ENCODE peak calls at places on chromosome 4, in four cellular contexts. One of them, this sample, is unnamed.

GRCh38 chr4:5045099-5045498 is 6.2 kb upstream of the STK32B start:
- ATAC-seq in activated T-helper 17 cell treated with anti-CD3 and anti-CD28 coated beads, Interleukin-2, amount 50 U/mL, for 72 hours: no peak
- ATAC-seq in stimulated activated effector memory CD8-positive, alpha-beta T cell treated with anti-CD3 and anti-CD28 coated beads, Interleukin-12 subunit alpha, Interleukin-12 subunit beta, amount 100 ng/mL, for 72 hours: no peak
- ATAC-seq in naive thymus-derived CD8-positive, alpha-beta T cell: no peak
- ATAC-seq in this sample: no peak

GRCh38 chr4:78990938-78991810 is 51.9 kb upstream of the PAQR3 start:
- ATAC-seq in activated T-helper 17 cell treated with anti-CD3 and anti-CD28 coated beads, Interleukin-2, amount 50 U/mL, for 72 hours: no peak
- ATAC-seq in stimulated activated effector memory CD8-positive, alpha-beta T cell treated with anti-CD3 and anti-CD28 coated beads, Interleukin-12 subunit alpha, Interleukin-12 subunit beta, amount 100 ng/mL, for 72 hours: peak; percentile 16
- ATAC-seq in naive thymus-derived CD8-positive, alpha-beta T cell: no peak
- ATAC-seq in this sample: no peak

GRCh38 chr4:168618577-168619265 is 121.9 kb downstream of the PALLD start:
- ATAC-seq in activated T-helper 17 cell treated with anti-CD3 and anti-CD28 coated beads, Interleukin-2, amount 50 U/mL, for 72 hours: no peak
- ATAC-seq in naive thymus-derived CD8-positive, alpha-beta T cell: no peak
- ATAC-seq in stimulated activated effector memory CD8-positive, alpha-beta T cell treated with anti-CD3 and anti-CD28 coated beads, Interleukin-12 subunit alpha, Interleukin-12 subunit beta, amount 100 ng/mL, for 72 hours: no peak
- ATAC-seq in this sample: no peak

GRCh38 chr4:176052744-176053143 is 12.9 kb upstream of the WDR17 start:
- ATAC-seq in activated T-helper 17 cell treated with anti-CD3 and anti-CD28 coated beads, Interleukin-2, amount 50 U/mL, for 72 hours: no peak
- ATAC-seq in naive thymus-derived CD8-positive, alpha-beta T cell: no peak
- ATAC-seq in stimulated activated effector memory CD8-positive, alpha-beta T cell treated with anti-CD3 and anti-CD28 coated beads, Interleukin-12 subunit alpha, Interleukin-12 subunit beta, amount 100 ng/mL, for 72 hours: no peak
- ATAC-seq in this sample: no peak

GRCh38 chr4:8255698-8256441 is 13.7 kb upstream of the HTRA3 start:
- ATAC-seq in naive thymus-derived CD8-positive, alpha-beta T cell: no peak
- ATAC-seq in activated T-helper 17 cell treated with anti-CD3 and anti-CD28 coated beads, Interleukin-2, amount 50 U/mL, for 72 hours: no peak
- ATAC-seq in stimulated activated effector memory CD8-positive, alpha-beta T cell treated with anti-CD3 and anti-CD28 coated beads, Interleukin-12 subunit alpha, Interleukin-12 subunit beta, amount 100 ng/mL, for 72 hours: peak; percentile 19
- ATAC-seq in this sample: peak; percentile 78

GRCh38 chr4:86223472-86223871 is 136.4 kb downstream of the MAPK10 start:
- ATAC-seq in naive thymus-derived CD8-positive, alpha-beta T cell: no peak
- ATAC-seq in stimulated activated effector memory CD8-positive, alpha-beta T cell treated with anti-CD3 and anti-CD28 coated beads, Interleukin-12 subunit alpha, Interleukin-12 subunit beta, amount 100 ng/mL, for 72 hours: no peak
- ATAC-seq in activated T-helper 17 cell treated with anti-CD3 and anti-CD28 coated beads, Interleukin-2, amount 50 U/mL, for 72 hours: no peak
- ATAC-seq in this sample: no peak

GRCh38 chr4:183289688-183290087 is 30.4 kb downstream of the CLDN22 start:
- ATAC-seq in stimulated activated effector memory CD8-positive, alpha-beta T cell treated with anti-CD3 and anti-CD28 coated beads, Interleukin-12 subunit alpha, Interleukin-12 subunit beta, amount 100 ng/mL, for 72 hours: no peak
- ATAC-seq in activated T-helper 17 cell treated with anti-CD3 and anti-CD28 coated beads, Interleukin-2, amount 50 U/mL, for 72 hours: no peak
- ATAC-seq in naive thymus-derived CD8-positive, alpha-beta T cell: no peak
- ATAC-seq in this sample: no peak

GRCh38 chr4:147981305-147981704 is 249.4 kb downstream of the ARHGAP10 start:
- ATAC-seq in stimulated activated effector memory CD8-positive, alpha-beta T cell treated with anti-CD3 and anti-CD28 coated beads, Interleukin-12 subunit alpha, Interleukin-12 subunit beta, amount 100 ng/mL, for 72 hours: peak; percentile 97
- ATAC-seq in naive thymus-derived CD8-positive, alpha-beta T cell: no peak
- ATAC-seq in activated T-helper 17 cell treated with anti-CD3 and anti-CD28 coated beads, Interleukin-2, amount 50 U/mL, for 72 hours: peak; percentile 86
- ATAC-seq in this sample: no peak

GRCh38 chr4:175298119-175298518 is 380.0 kb downstream of the ADAM29 start:
- ATAC-seq in activated T-helper 17 cell treated with anti-CD3 and anti-CD28 coated beads, Interleukin-2, amount 50 U/mL, for 72 hours: no peak
- ATAC-seq in stimulated activated effector memory CD8-positive, alpha-beta T cell treated with anti-CD3 and anti-CD28 coated beads, Interleukin-12 subunit alpha, Interleukin-12 subunit beta, amount 100 ng/mL, for 72 hours: no peak
- ATAC-seq in naive thymus-derived CD8-positive, alpha-beta T cell: no peak
- ATAC-seq in this sample: no peak

GRCh38 chr4:63589796-63590195 is 819.5 kb downstream of the TECRL start:
- ATAC-seq in stimulated activated effector memory CD8-positive, alpha-beta T cell treated with anti-CD3 and anti-CD28 coated beads, Interleukin-12 subunit alpha, Interleukin-12 subunit beta, amount 100 ng/mL, for 72 hours: no peak
- ATAC-seq in activated T-helper 17 cell treated with anti-CD3 and anti-CD28 coated beads, Interleukin-2, amount 50 U/mL, for 72 hours: no peak
- ATAC-seq in naive thymus-derived CD8-positive, alpha-beta T cell: no peak
- ATAC-seq in this sample: no peak

GRCh38 chr4:1863297-1864033 is 7.5 kb upstream of the LETM1 start:
- ATAC-seq in stimulated activated effector memory CD8-positive, alpha-beta T cell treated with anti-CD3 and anti-CD28 coated beads, Interleukin-12 subunit alpha, Interleukin-12 subunit beta, amount 100 ng/mL, for 72 hours: no peak
- ATAC-seq in naive thymus-derived CD8-positive, alpha-beta T cell: peak; percentile 29
- ATAC-seq in activated T-helper 17 cell treated with anti-CD3 and anti-CD28 coated beads, Interleukin-2, amount 50 U/mL, for 72 hours: no peak
- ATAC-seq in this sample: no peak

GRCh38 chr4:48262926-48263325 is 6.7 kb downstream of the TEC start:
- ATAC-seq in activated T-helper 17 cell treated with anti-CD3 and anti-CD28 coated beads, Interleukin-2, amount 50 U/mL, for 72 hours: no peak
- ATAC-seq in stimulated activated effector memory CD8-positive, alpha-beta T cell treated with anti-CD3 and anti-CD28 coated beads, Interleukin-12 subunit alpha, Interleukin-12 subunit beta, amount 100 ng/mL, for 72 hours: no peak
- ATAC-seq in naive thymus-derived CD8-positive, alpha-beta T cell: no peak
- ATAC-seq in this sample: peak; percentile 50

GRCh38 chr4:121138014-121138413 is 26.1 kb downstream of the TNIP3 start:
- ATAC-seq in stimulated activated effector memory CD8-positive, alpha-beta T cell treated with anti-CD3 and anti-CD28 coated beads, Interleukin-12 subunit alpha, Interleukin-12 subunit beta, amount 100 ng/mL, for 72 hours: peak; percentile 94
- ATAC-seq in activated T-helper 17 cell treated with anti-CD3 and anti-CD28 coated beads, Interleukin-2, amount 50 U/mL, for 72 hours: peak; percentile 88
- ATAC-seq in naive thymus-derived CD8-positive, alpha-beta T cell: peak; percentile 81
- ATAC-seq in this sample: no peak

GRCh38 chr4:150572704-150573504 is 9.0 kb upstream of the MAB21L2 start:
- ATAC-seq in naive thymus-derived CD8-positive, alpha-beta T cell: no peak
- ATAC-seq in stimulated activated effector memory CD8-positive, alpha-beta T cell treated with anti-CD3 and anti-CD28 coated beads, Interleukin-12 subunit alpha, Interleukin-12 subunit beta, amount 100 ng/mL, for 72 hours: no peak
- ATAC-seq in activated T-helper 17 cell treated with anti-CD3 and anti-CD28 coated beads, Interleukin-2, amount 50 U/mL, for 72 hours: no peak
- ATAC-seq in this sample: no peak

GRCh38 chr4:112523008-112523440 is 7.0 kb upstream of the NEUROG2 start:
- ATAC-seq in activated T-helper 17 cell treated with anti-CD3 and anti-CD28 coated beads, Interleukin-2, amount 50 U/mL, for 72 hours: peak; percentile 50
- ATAC-seq in stimulated activated effector memory CD8-positive, alpha-beta T cell treated with anti-CD3 and anti-CD28 coated beads, Interleukin-12 subunit alpha, Interleukin-12 subunit beta, amount 100 ng/mL, for 72 hours: peak; percentile 59
- ATAC-seq in naive thymus-derived CD8-positive, alpha-beta T cell: peak; percentile 55
- ATAC-seq in this sample: no peak

GRCh38 chr4:6387946-6388345 is 84.5 kb downstream of the PPP2R2C start:
- ATAC-seq in naive thymus-derived CD8-positive, alpha-beta T cell: no peak
- ATAC-seq in stimulated activated effector memory CD8-positive, alpha-beta T cell treated with anti-CD3 and anti-CD28 coated beads, Interleukin-12 subunit alpha, Interleukin-12 subunit beta, amount 100 ng/mL, for 72 hours: no peak
- ATAC-seq in activated T-helper 17 cell treated with anti-CD3 and anti-CD28 coated beads, Interleukin-2, amount 50 U/mL, for 72 hours: no peak
- ATAC-seq in this sample: no peak

GRCh38 chr4:36273276-36273675 is 8.1 kb upstream of the DTHD1 start:
- ATAC-seq in activated T-helper 17 cell treated with anti-CD3 and anti-CD28 coated beads, Interleukin-2, amount 50 U/mL, for 72 hours: peak; percentile 59
- ATAC-seq in stimulated activated effector memory CD8-positive, alpha-beta T cell treated with anti-CD3 and anti-CD28 coated beads, Interleukin-12 subunit alpha, Interleukin-12 subunit beta, amount 100 ng/mL, for 72 hours: peak; percentile 66
- ATAC-seq in naive thymus-derived CD8-positive, alpha-beta T cell: no peak
- ATAC-seq in this sample: no peak

GRCh38 chr4:81736324-81736723 is 264.6 kb upstream of the RASGEF1B start:
- ATAC-seq in stimulated activated effector memory CD8-positive, alpha-beta T cell treated with anti-CD3 and anti-CD28 coated beads, Interleukin-12 subunit alpha, Interleukin-12 subunit beta, amount 100 ng/mL, for 72 hours: no peak
- ATAC-seq in naive thymus-derived CD8-positive, alpha-beta T cell: no peak
- ATAC-seq in activated T-helper 17 cell treated with anti-CD3 and anti-CD28 coated beads, Interleukin-2, amount 50 U/mL, for 72 hours: no peak
- ATAC-seq in this sample: no peak

GRCh38 chr4:117001077-117001476 is 84.3 kb downstream of the TRAM1L1 start:
- ATAC-seq in stimulated activated effector memory CD8-positive, alpha-beta T cell treated with anti-CD3 and anti-CD28 coated beads, Interleukin-12 subunit alpha, Interleukin-12 subunit beta, amount 100 ng/mL, for 72 hours: no peak
- ATAC-seq in naive thymus-derived CD8-positive, alpha-beta T cell: no peak
- ATAC-seq in activated T-helper 17 cell treated with anti-CD3 and anti-CD28 coated beads, Interleukin-2, amount 50 U/mL, for 72 hours: no peak
- ATAC-seq in this sample: no peak

GRCh38 chr4:2818351-2818939 is 25.2 kb upstream of the ADD1 start:
- ATAC-seq in stimulated activated effector memory CD8-positive, alpha-beta T cell treated with anti-CD3 and anti-CD28 coated beads, Interleukin-12 subunit alpha, Interleukin-12 subunit beta, amount 100 ng/mL, for 72 hours: peak; percentile 2
- ATAC-seq in activated T-helper 17 cell treated with anti-CD3 and anti-CD28 coated beads, Interleukin-2, amount 50 U/mL, for 72 hours: peak; percentile 8
- ATAC-seq in naive thymus-derived CD8-positive, alpha-beta T cell: peak; percentile 35
- ATAC-seq in this sample: peak; percentile 17

GRCh38 chr4:124414641-124415040 is 297.9 kb downstream of the ANKRD50 start:
- ATAC-seq in activated T-helper 17 cell treated with anti-CD3 and anti-CD28 coated beads, Interleukin-2, amount 50 U/mL, for 72 hours: no peak
- ATAC-seq in stimulated activated effector memory CD8-positive, alpha-beta T cell treated with anti-CD3 and anti-CD28 coated beads, Interleukin-12 subunit alpha, Interleukin-12 subunit beta, amount 100 ng/mL, for 72 hours: no peak
- ATAC-seq in naive thymus-derived CD8-positive, alpha-beta T cell: no peak
- ATAC-seq in this sample: no peak

GRCh38 chr4:8308856-8309771 is 39.6 kb downstream of the HTRA3 start:
- ATAC-seq in naive thymus-derived CD8-positive, alpha-beta T cell: no peak
- ATAC-seq in activated T-helper 17 cell treated with anti-CD3 and anti-CD28 coated beads, Interleukin-2, amount 50 U/mL, for 72 hours: no peak
- ATAC-seq in stimulated activated effector memory CD8-positive, alpha-beta T cell treated with anti-CD3 and anti-CD28 coated beads, Interleukin-12 subunit alpha, Interleukin-12 subunit beta, amount 100 ng/mL, for 72 hours: no peak
- ATAC-seq in this sample: peak; percentile 85

GRCh38 chr4:138727704-138728103 is 287.9 kb upstream of the NOCT start:
- ATAC-seq in naive thymus-derived CD8-positive, alpha-beta T cell: no peak
- ATAC-seq in stimulated activated effector memory CD8-positive, alpha-beta T cell treated with anti-CD3 and anti-CD28 coated beads, Interleukin-12 subunit alpha, Interleukin-12 subunit beta, amount 100 ng/mL, for 72 hours: no peak
- ATAC-seq in activated T-helper 17 cell treated with anti-CD3 and anti-CD28 coated beads, Interleukin-2, amount 50 U/mL, for 72 hours: no peak
- ATAC-seq in this sample: no peak